ENCODE peak calls at places on chromosomes 4 and X, in six cellular contexts. Z, B, X, Q, R and T are unnamed samples.

GRCh38 chrX:49041683-49042529 is 1.3 kb downstream of the TFE3 start:
- DNase-seq in Q (no peak), X (no peak), Z (no peak), B (no peak), R (peak), T (no peak)

GRCh38 chr4:153022233-153022632 is 86.1 kb downstream of the FHDC1 start:
- DNase-seq in Z (no peak), X (no peak), B (peak), R (no peak), Q (no peak), T (peak)

GRCh38 chr4:120921456-120922389 is 803 bp downstream of the PRDM5 start:
- DNase-seq in B (peak), Q (peak), X (peak), R (peak), Z (peak), T (peak)

GRCh38 chr4:78923459-78924312 is 15.6 kb downstream of the PAQR3 start:
- DNase-seq in B (no peak), X (no peak), R (no peak), Z (no peak), Q (no peak), T (no peak)

GRCh38 chr4:165861378-165861777 is 11.7 kb upstream of the TLL1 start:
- DNase-seq in X (no peak), R (no peak), Z (no peak), B (no peak), Q (no peak), T (no peak)

GRCh38 chr4:169098054-169098896 is 88.2 kb upstream of the CBR4 start:
- DNase-seq in X (no peak), B (no peak), R (no peak), Q (no peak), Z (no peak), T (no peak)

GRCh38 chrX:119784747-119785446 is 6.5 kb downstream of the RPL39 start:
- DNase-seq in R (peak), Z (no peak), Q (peak), X (peak), B (no peak), T (peak)

GRCh38 chrX:155022587-155022986 is at the start of gene F8:
- DNase-seq in Z (no peak), Q (no peak), R (no peak), B (no peak), X (no peak), T (no peak)

GRCh38 chrX:51893931-51894696 is 691 bp downstream of the MAGED1 start:
- DNase-seq in Z (no peak), B (peak), X (peak), R (peak), Q (no peak), T (no peak)

GRCh38 chr4:8155660-8156421 is 2.8 kb downstream of the ABLIM2 start:
- DNase-seq in Q (no peak), R (no peak), B (no peak), X (no peak), Z (no peak), T (no peak)

GRCh38 chr4:3527914-3528876 is 4.0 kb downstream of the LRPAP1 start:
- DNase-seq in X (no peak), Z (no peak), Q (no peak), B (no peak), R (no peak), T (no peak)

GRCh38 chr4:141473952-141474351 is 162.4 kb upstream of the IL15 start:
- DNase-seq in R (no peak), B (no peak), Z (no peak), Q (no peak), X (no peak), T (no peak)

GRCh38 chr4:154822775-154823174 is 41.7 kb downstream of the RBM46 start:
- DNase-seq in R (no peak), Z (no peak), X (no peak), Q (no peak), B (no peak), T (no peak)

GRCh38 chrX:40784516-40785151 is 49.3 kb upstream of the MED14 start:
- DNase-seq in B (no peak), Q (no peak), R (no peak), Z (no peak), X (no peak), T (no peak)

GRCh38 chr4:186326391-186326790 is 60.4 kb downstream of the F11 start:
- DNase-seq in Q (no peak), B (peak), R (no peak), Z (no peak), X (no peak), T (no peak)

GRCh38 chr4:123580981-123581664 is 184.5 kb downstream of the SPRY1 start:
- DNase-seq in Z (no peak), X (no peak), B (no peak), Q (no peak), R (no peak), T (no peak)